ENCODE peak calls at places on chromosomes 12 and 14, in five cellular contexts. D is brain microvascular endothelial cell, S is SK-N-SH, B is A549, J is NCI-H460. A is an unnamed sample.

GRCh38 chr12:69516950-69517349 is 46.8 kb downstream of the FRS2 start:
- DNase-seq in D (no peak), S (no peak), B (no peak), J (no peak), A (no peak)

GRCh38 chr14:73381379-73382013 is 76.8 kb downstream of the NUMB start:
- DNase-seq in D (no peak), S (no peak), B (no peak), J (no peak), A (no peak)

GRCh38 chr12:42862055-42862454 is 272.5 kb upstream of the PRICKLE1 start:
- DNase-seq in D (peak), S (no peak), B (no peak), J (no peak), A (no peak)

GRCh38 chr12:65122661-65123060 is 1.6 kb upstream of the WIF1 start:
- DNase-seq in D (no peak), S (no peak), B (no peak), J (no peak), A (no peak)

GRCh38 chr12:10901427-10901826 is 7.9 kb downstream of the TAS2R13 start:
- DNase-seq in D (no peak), S (no peak), B (no peak), J (no peak), A (no peak)

GRCh38 chr12:3700861-3701260 is 52.0 kb downstream of the CRACR2A start:
- DNase-seq in D (no peak), S (no peak), B (no peak), J (no peak), A (no peak)

GRCh38 chr12:92928431-92928961 is 599 bp downstream of the EEA1 start:
- DNase-seq in D (peak), S (peak), B (peak), J (no peak), A (no peak)

GRCh38 chr12:6277982-6278438 is 32.5 kb upstream of the PLEKHG6 start:
- DNase-seq in D (no peak), S (no peak), B (peak), J (no peak), A (no peak)

GRCh38 chr12:2343672-2344071 is 290.9 kb downstream of the CACNA1C start:
- DNase-seq in D (no peak), S (no peak), B (no peak), J (no peak), A (no peak)

GRCh38 chr12:130423991-130424857 is 86.5 kb downstream of the PIWIL1 start:
- DNase-seq in D (no peak), S (no peak), B (no peak), J (no peak), A (peak)

GRCh38 chr14:58826845-58827686 is 189.3 kb downstream of the DACT1 start:
- DNase-seq in D (no peak), S (no peak), B (no peak), J (no peak), A (peak)

GRCh38 chr12:58413794-58414193 is 472.4 kb downstream of the ATP23 start:
- DNase-seq in D (peak), S (no peak), B (peak), J (no peak), A (no peak)

GRCh38 chr12:92136883-92137582 is 8.6 kb downstream of the BTG1 start:
- DNase-seq in D (peak), S (no peak), B (peak), J (peak), A (no peak)

GRCh38 chr14:92963301-92964123 is 40.6 kb downstream of the CHGA start:
- DNase-seq in D (no peak), S (no peak), B (no peak), J (no peak), A (peak)

GRCh38 chr12:31594681-31595080 is 3.7 kb upstream of the DENND5B start:
- DNase-seq in D (no peak), S (no peak), B (peak), J (no peak), A (no peak)

GRCh38 chr14:70005281-70005805 is 126.1 kb downstream of the SMOC1 start:
- DNase-seq in D (no peak), S (no peak), B (no peak), J (no peak), A (no peak)

GRCh38 chr12:46303039-46303666 is 34.3 kb upstream of the SLC38A1 start:
- DNase-seq in D (peak), S (peak), B (peak), J (peak), A (peak)

GRCh38 chr12:130633771-130634170 is 82.3 kb downstream of the RIMBP2 start:
- DNase-seq in D (no peak), S (peak), B (no peak), J (no peak), A (peak)

GRCh38 chr12:10331642-10332239 is 24.1 kb downstream of the KLRD1 start:
- DNase-seq in D (peak), S (peak), B (peak), J (peak), A (peak)

GRCh38 chr14:38339704-38340103 is 83.8 kb upstream of the CLEC14A start:
- DNase-seq in D (no peak), S (no peak), B (no peak), J (no peak), A (no peak)

GRCh38 chr14:51302319-51303030 is 62.4 kb downstream of the TMX1 start:
- DNase-seq in D (no peak), S (no peak), B (no peak), J (no peak), A (no peak)

GRCh38 chr12:40446385-40446784 is 221.6 kb downstream of the LRRK2 start:
- DNase-seq in D (no peak), S (peak), B (peak), J (peak), A (peak)

GRCh38 chr12:63151061-63151897 is at the start of gene AVPR1A:
- DNase-seq in D (no peak), S (peak), B (peak), J (no peak), A (peak)

GRCh38 chr12:130192667-130193345 is 30.5 kb downstream of the FZD10 start:
- DNase-seq in D (no peak), S (no peak), B (peak), J (no peak), A (peak)

GRCh38 chr14:95217391-95217900 is 60.1 kb upstream of the DICER1 start:
- DNase-seq in D (no peak), S (no peak), B (no peak), J (no peak), A (no peak)

GRCh38 chr12:54159140-54159539 is 29.6 kb downstream of the SMUG1 start:
- DNase-seq in D (no peak), S (peak), B (no peak), J (no peak), A (peak)

GRCh38 chr14:104223810-104224515 is 85.6 kb downstream of the KIF26A start:
- DNase-seq in D (no peak), S (peak), B (no peak), J (no peak), A (no peak)

GRCh38 chr12:92675092-92675865 is 27.5 kb upstream of the PLEKHG7 start:
- DNase-seq in D (no peak), S (no peak), B (no peak), J (no peak), A (no peak)

GRCh38 chr12:119728437-119728730 is 60.5 kb downstream of the PRKAB1 start:
- DNase-seq in D (no peak), S (no peak), B (no peak), J (no peak), A (no peak)

GRCh38 chr12:59403259-59403932 is 192.4 kb upstream of the SLC16A7 start:
- DNase-seq in D (peak), S (peak), B (peak), J (peak), A (peak)

GRCh38 chr14:74552623-74553022 is 59.1 kb downstream of the ISCA2 start:
- DNase-seq in D (no peak), S (peak), B (no peak), J (no peak), A (no peak)

A was measured in H7.